ENCODE peak calls at places on chromosomes 6 and 20, in six cellular contexts. Q, J, S, K, B and Y are unnamed samples.

GRCh38 chr6:105985816-105986632 is 100.1 kb upstream of the PRDM1 start:
- DNase-seq in J (no peak), Q (no peak), B (no peak), S (peak), K (no peak), Y (peak)

GRCh38 chr20:45117581-45117980 is 2.6 kb upstream of the WFDC5 start:
- DNase-seq in Q (no peak), J (no peak), B (no peak), S (no peak), K (no peak), Y (no peak)

GRCh38 chr6:108127826-108128225 is 38.0 kb upstream of the NR2E1 start:
- DNase-seq in K (no peak), S (no peak), B (no peak), J (no peak), Q (no peak), Y (no peak)

GRCh38 chr6:133130863-133131262 is 110.3 kb upstream of the EYA4 start:
- DNase-seq in K (no peak), S (no peak), B (no peak), J (no peak), Q (no peak), Y (no peak)

GRCh38 chr20:49247792-49248191 is 28.6 kb downstream of the DDX27 start:
- DNase-seq in J (no peak), K (no peak), B (no peak), S (no peak), Q (no peak), Y (no peak)

GRCh38 chr6:66948106-66948505 is 1241.1 kb upstream of the EYS start:
- DNase-seq in B (no peak), Q (no peak), J (no peak), K (no peak), S (no peak), Y (no peak)

GRCh38 chr6:122709922-122710512 is 69.5 kb upstream of the FABP7 start:
- DNase-seq in S (no peak), B (no peak), K (no peak), Q (no peak), J (peak), Y (no peak)

GRCh38 chr20:7094438-7094997 is 327.0 kb downstream of the BMP2 start:
- DNase-seq in Q (no peak), S (peak), J (no peak), B (no peak), K (no peak), Y (peak)

GRCh38 chr6:93407186-93407585 is 12.2 kb downstream of the EPHA7 start:
- DNase-seq in S (no peak), J (no peak), B (no peak), K (no peak), Q (no peak), Y (no peak)

GRCh38 chr6:108250240-108250866 is 10.5 kb downstream of the SNX3 start:
- DNase-seq in Q (no peak), B (no peak), S (no peak), J (no peak), K (no peak), Y (no peak)

GRCh38 chr6:135972120-135972519 is 120.6 kb downstream of the PDE7B start:
- DNase-seq in Q (no peak), B (no peak), J (no peak), S (no peak), K (peak), Y (no peak)

GRCh38 chr6:155958550-155958949 is 502.9 kb upstream of the NOX3 start:
- DNase-seq in Q (no peak), B (no peak), J (no peak), S (no peak), K (no peak), Y (no peak)

GRCh38 chr20:23286346-23286745 is 64.2 kb upstream of the NXT1 start:
- DNase-seq in Q (no peak), J (no peak), S (no peak), B (no peak), K (no peak), Y (no peak)

GRCh38 chr6:3133515-3133914 is 15.0 kb downstream of the BPHL start:
- DNase-seq in S (no peak), J (no peak), Q (no peak), K (no peak), B (no peak), Y (no peak)

GRCh38 chr6:125054331-125054730 is 92.1 kb downstream of the RNF217 start:
- DNase-seq in J (no peak), B (no peak), Q (no peak), S (no peak), K (no peak), Y (no peak)

GRCh38 chr6:39777218-39777617 is 15.0 kb upstream of the DAAM2 start:
- DNase-seq in K (no peak), J (no peak), S (peak), B (no peak), Q (no peak), Y (no peak)

GRCh38 chr6:130934848-130935585 is 107.8 kb downstream of the SMLR1 start:
- DNase-seq in Q (no peak), B (no peak), J (no peak), S (no peak), K (peak), Y (no peak)

GRCh38 chr6:42166444-42167141 is 6.6 kb upstream of the GUCA1A start:
- DNase-seq in B (peak), J (peak), K (peak), S (peak), Q (peak), Y (peak)

GRCh38 chr20:64159711-64160110 is 4.5 kb upstream of the MYT1 start:
- DNase-seq in Q (no peak), K (no peak), S (no peak), B (no peak), J (no peak), Y (peak)

GRCh38 chr6:113674075-113674474 is 183.1 kb upstream of the MARCKS start:
- DNase-seq in J (no peak), B (no peak), Q (no peak), S (no peak), K (no peak), Y (no peak)

GRCh38 chr6:120274547-120274946 is 925.0 kb upstream of the MAN1A1 start:
- DNase-seq in S (no peak), J (no peak), B (no peak), K (no peak), Q (peak), Y (no peak)

GRCh38 chr6:11410539-11411307 is 126.8 kb upstream of the TMEM170B start:
- DNase-seq in Q (no peak), K (no peak), S (no peak), J (peak), B (no peak), Y (no peak)

GRCh38 chr20:57495978-57496377 is 29.0 kb downstream of the CTCFL start:
- DNase-seq in Q (no peak), J (no peak), B (no peak), S (no peak), K (no peak), Y (no peak)

GRCh38 chr20:32240220-32240619 is 32.5 kb downstream of the POFUT1 start:
- DNase-seq in B (no peak), J (no peak), K (no peak), Q (no peak), S (no peak), Y (no peak)

GRCh38 chr6:4664117-4664626 is 112.0 kb upstream of the CDYL start:
- DNase-seq in Q (no peak), J (no peak), B (peak), K (peak), S (no peak), Y (no peak)

GRCh38 chr6:146775227-146775626 is 176.5 kb downstream of the ADGB start:
- DNase-seq in Q (no peak), B (no peak), S (no peak), K (no peak), J (no peak), Y (no peak)
- TF ChIP-seq CTCF in Q (no peak), B (no peak), S (no peak), K (no peak), J (no peak), Y (no peak)

GRCh38 chr6:19866199-19866872 is 29.2 kb downstream of the ID4 start:
- DNase-seq in K (no peak), S (no peak), J (no peak), B (no peak), Q (no peak), Y (peak)
- TF ChIP-seq CTCF in K (no peak), S (no peak), J (no peak), B (no peak), Q (no peak), Y (no peak)

DNA sequence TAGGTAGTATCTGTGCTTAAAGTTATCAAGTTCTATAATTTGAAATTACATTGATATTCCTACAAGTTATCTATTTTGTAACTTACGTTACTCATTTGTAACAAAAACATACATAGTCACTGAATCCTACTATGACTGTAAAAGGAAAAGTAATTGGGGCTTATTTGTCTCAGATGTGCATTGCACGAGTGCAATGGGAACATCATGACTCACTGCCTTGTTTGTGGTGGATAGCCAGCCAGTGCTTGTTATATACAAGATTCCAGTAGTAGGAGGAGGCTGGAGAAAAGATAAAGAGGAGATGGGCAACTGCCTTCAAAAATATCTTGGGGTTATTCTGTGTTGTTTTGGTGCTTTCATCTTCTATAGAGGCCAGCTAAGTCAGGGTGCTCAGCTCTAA is 164.1 kb downstream of the RNF144B start:
- DNase-seq in S (no peak), J (no peak), Q (no peak), B (no peak), K (peak), Y (no peak)
- TF ChIP-seq CTCF in S (no peak), J (no peak), Q (no peak), B (no peak), K (no peak), Y (no peak)

DNA sequence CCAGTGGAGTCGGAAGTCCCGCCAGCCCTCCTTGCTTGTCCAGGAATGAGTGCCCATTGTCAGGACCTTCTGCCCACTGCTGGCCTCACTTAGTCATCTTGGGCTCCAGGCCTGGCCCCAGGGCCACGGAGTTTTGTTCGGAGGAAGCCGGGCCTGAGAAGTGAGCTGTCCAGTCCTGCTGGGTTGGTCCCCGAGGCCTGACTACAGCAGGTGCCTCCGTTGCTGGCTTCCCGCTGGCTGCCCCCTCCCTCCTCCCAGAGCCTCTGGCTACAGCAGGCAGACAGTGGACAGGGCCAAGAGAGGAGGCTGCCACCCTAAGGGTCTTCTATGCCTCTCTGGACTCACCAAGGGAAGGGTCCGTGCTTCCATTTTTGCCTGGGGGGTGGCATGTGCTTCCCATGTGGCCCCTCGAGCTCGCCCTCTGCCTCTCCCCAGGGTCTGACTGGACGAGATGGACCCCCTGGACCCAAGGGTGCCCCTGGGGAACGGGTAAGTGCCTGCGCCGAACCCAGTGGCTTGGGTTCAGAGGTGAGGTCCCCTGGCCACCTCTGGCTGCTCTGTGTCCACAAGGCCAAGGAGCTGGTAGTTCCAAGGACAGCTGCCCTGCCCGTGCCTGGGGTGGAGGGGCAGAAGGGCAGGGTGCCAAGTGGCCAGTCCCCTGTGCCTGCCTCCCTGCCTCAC is 2.8 kb downstream of the COL9A3 start:
- DNase-seq in Q (no peak), K (no peak), B (no peak), J (no peak), S (no peak), Y (no peak)
- TF ChIP-seq CTCF in Q (no peak), K (no peak), B (no peak), J (no peak), S (no peak), Y (no peak)

GRCh38 chr6:17907467-17908229 is 79.8 kb downstream of the KIF13A start:
- DNase-seq in S (no peak), J (no peak), B (peak), Q (no peak), K (peak), Y (no peak)
- TF ChIP-seq CTCF in S (no peak), J (no peak), B (no peak), Q (no peak), K (peak), Y (no peak)

GRCh38 chr6:33591633-33592032 is 11.6 kb upstream of the BAK1 start:
- DNase-seq in Q (no peak), B (no peak), K (no peak), J (no peak), S (no peak), Y (no peak)
- TF ChIP-seq CTCF in Q (no peak), B (no peak), K (no peak), J (no peak), S (no peak), Y (no peak)

DNA sequence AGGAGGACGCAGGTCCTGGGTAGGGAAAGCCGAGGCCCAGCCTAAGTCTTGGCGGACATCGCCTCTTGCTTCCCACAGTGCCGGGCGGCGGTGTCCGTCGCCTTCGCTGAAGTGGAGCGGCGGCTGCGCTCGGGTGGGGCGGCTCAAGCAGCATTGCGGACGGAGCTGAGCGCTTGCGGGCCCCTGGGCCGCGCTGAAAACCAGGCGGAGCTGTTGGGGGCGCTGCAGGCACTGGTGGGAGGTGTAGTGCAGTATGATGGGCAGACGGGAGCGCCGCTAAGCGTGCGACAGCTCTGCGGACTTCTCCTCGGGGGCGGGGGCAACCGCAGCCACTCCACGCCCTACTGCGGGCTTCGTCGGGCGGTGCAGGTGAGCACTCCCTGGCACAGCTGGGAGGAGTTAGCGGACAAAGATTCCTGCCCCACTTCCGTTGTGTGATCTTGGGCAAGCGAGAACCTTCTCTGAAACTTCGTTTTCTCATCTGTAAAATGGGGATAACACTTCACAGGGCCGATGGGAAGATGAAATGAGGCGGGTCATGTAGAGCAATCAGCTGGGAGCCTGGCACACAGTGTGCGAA is 4.3 kb downstream of the PRSS16 start:
- DNase-seq in Q (peak), S (peak), J (peak), B (peak), K (peak), Y (peak)
- TF ChIP-seq CTCF in Q (peak), S (peak), J (peak), B (no peak), K (peak), Y (peak)

GRCh38 chr20:33663161-33664084 is 1.3 kb downstream of the C20orf144 start:
- DNase-seq in J (peak), S (peak), Q (no peak), K (peak), B (peak), Y (peak)
- TF ChIP-seq CTCF in J (no peak), S (no peak), Q (no peak), K (no peak), B (no peak), Y (no peak)

DNA sequence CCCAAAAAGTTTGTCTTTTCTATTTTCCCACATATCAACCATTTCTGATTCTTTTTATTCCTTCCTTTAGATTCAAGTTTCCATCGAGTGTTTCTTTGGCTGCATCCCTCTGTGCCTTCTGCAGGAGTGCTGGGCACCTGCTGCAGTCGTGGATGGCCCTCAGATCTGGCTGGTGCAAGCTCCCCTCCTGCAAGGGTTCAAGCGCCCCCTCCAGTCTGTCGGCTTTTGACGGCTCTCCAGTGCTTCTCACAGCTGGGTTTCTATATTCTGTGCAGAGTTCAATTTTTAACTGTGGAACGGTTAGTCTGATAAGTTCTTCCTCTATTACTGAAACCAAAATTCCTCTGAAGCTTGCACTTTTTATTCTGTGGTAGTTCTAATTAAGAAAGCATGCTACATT is 132.1 kb downstream of the HUS1B start:
- DNase-seq in B (peak), K (no peak), Q (no peak), S (no peak), J (peak), Y (peak)
- TF ChIP-seq CTCF in B (no peak), K (no peak), Q (no peak), S (no peak), J (peak), Y (no peak)